ENCODE peak calls at places on chromosomes 11 and 22, in eight cellular contexts. W is T-helper 9 cell, Y is NCI-H1694 treated with DMSO at 0.1 percent for 48 hours, S is BE2C, V is K562, I is osteocyte, O is psoas muscle, N is neural crest cell. Q is an unnamed sample.

GRCh38 chr11:79173615-79174014 is 267.2 kb downstream of the TENM4 start:
- DNase-seq in W (no peak), Y (peak; percentile 4), S (no peak), V (no peak), I (no peak), O (peak; percentile 28), N (no peak), Q (peak; percentile 32)

GRCh38 chr11:77779935-77780334 is 40.6 kb downstream of the RSF1 start:
- DNase-seq in W (no peak), Y (no peak), S (no peak), V (no peak), I (no peak), O (no peak), N (no peak), Q (no peak)

GRCh38 chr11:102807921-102808320 is 10.0 kb upstream of the MMP1 start:
- DNase-seq in W (no peak), Y (no peak), S (peak; percentile 39), V (peak; percentile 23), I (no peak), O (no peak), N (peak; percentile 12), Q (no peak)

GRCh38 chr22:45051419-45051818 is 41.6 kb upstream of the PHF21B start:
- DNase-seq in W (no peak), Y (no peak), S (no peak), V (no peak), I (no peak), O (no peak), N (no peak), Q (no peak)

GRCh38 chr11:13503393-13503792 is 7.6 kb upstream of the PTH start:
- DNase-seq in W (no peak), Y (no peak), S (no peak), V (no peak), I (no peak), O (no peak), N (no peak), Q (no peak)

GRCh38 chr11:2772544-2773031 is 72.8 kb upstream of the KCNQ1OT1 start:
- DNase-seq in W (no peak), Y (no peak), S (no peak), V (no peak), I (peak; percentile 71), O (no peak), N (no peak), Q (peak; percentile 17)

GRCh38 chr11:64288353-64288750 is 2.7 kb downstream of the GPR137 start:
- DNase-seq in W (no peak), Y (no peak), S (no peak), V (no peak), I (no peak), O (no peak), N (no peak), Q (no peak)

GRCh38 chr11:14029971-14030531 is 67.5 kb downstream of the SPON1 start:
- DNase-seq in W (no peak), Y (peak; percentile 53), S (no peak), V (no peak), I (no peak), O (peak; percentile 66), N (no peak), Q (peak; percentile 73)

GRCh38 chr11:111796696-111797095 is 30.5 kb upstream of the PPP2R1B start:
- DNase-seq in W (no peak), Y (no peak), S (no peak), V (no peak), I (no peak), O (no peak), N (no peak), Q (no peak)

GRCh38 chr11:105236631-105237030 is 97.1 kb upstream of the CARD18 start:
- DNase-seq in W (no peak), Y (no peak), S (no peak), V (no peak), I (no peak), O (no peak), N (no peak), Q (no peak)

GRCh38 chr11:115051938-115052590 is 373.7 kb downstream of the NXPE2 start:
- DNase-seq in W (no peak), Y (no peak), S (no peak), V (no peak), I (no peak), O (no peak), N (no peak), Q (no peak)

Q was measured in heart left ventricle.